ENCODE peak calls at places on chromosomes 11 and 22, in ten cellular contexts. One of them, this sample, is unnamed.

GRCh38 chr22:49307870-49308269 is 519.8 kb downstream of the BRD1 start:
- DNase-seq in NCI-H510A treated with DMSO at 0.1 percent for 48 hours: no peak
- DNase-seq in D341Med: peak
- DNase-seq in non-pigmented ciliary epithelial cell: no peak
- DNase-seq in adipocyte: no peak
- DNase-seq in stimulated activated CD4-positive, alpha-beta T cell treated with anti-CD3 and anti-CD28 coated beads, TNF-alpha, amount 100 ng/mL, for 1 hour: no peak
- DNase-seq in fibroblast of the conjunctiva: no peak
- DNase-seq in stimulated activated CD8-positive, alpha-beta memory T cell treated with anti-CD3 and anti-CD28 coated beads, Interleukin-2, amount 100 ng/mL, for 48 hours: no peak
- DNase-seq in GM06990: no peak
- DNase-seq in mesendoderm: no peak
- DNase-seq in this sample: no peak

GRCh38 chr11:2932850-2933251 is 3.6 kb upstream of the PHLDA2 start:
- DNase-seq in mesendoderm: no peak
- DNase-seq in GM06990: no peak
- DNase-seq in D341Med: no peak
- DNase-seq in adipocyte: no peak
- DNase-seq in fibroblast of the conjunctiva: no peak
- DNase-seq in stimulated activated CD8-positive, alpha-beta memory T cell treated with anti-CD3 and anti-CD28 coated beads, Interleukin-2, amount 100 ng/mL, for 48 hours: no peak
- DNase-seq in non-pigmented ciliary epithelial cell: no peak
- DNase-seq in stimulated activated CD4-positive, alpha-beta T cell treated with anti-CD3 and anti-CD28 coated beads, TNF-alpha, amount 100 ng/mL, for 1 hour: no peak
- DNase-seq in NCI-H510A treated with DMSO at 0.1 percent for 48 hours: no peak
- DNase-seq in this sample: no peak

GRCh38 chr22:50184004-50184461 is 1.7 kb upstream of the TRABD start:
- DNase-seq in stimulated activated CD8-positive, alpha-beta memory T cell treated with anti-CD3 and anti-CD28 coated beads, Interleukin-2, amount 100 ng/mL, for 48 hours: no peak
- DNase-seq in adipocyte: peak
- DNase-seq in mesendoderm: no peak
- DNase-seq in GM06990: peak
- DNase-seq in NCI-H510A treated with DMSO at 0.1 percent for 48 hours: no peak
- DNase-seq in non-pigmented ciliary epithelial cell: no peak
- DNase-seq in D341Med: no peak
- DNase-seq in fibroblast of the conjunctiva: peak
- DNase-seq in stimulated activated CD4-positive, alpha-beta T cell treated with anti-CD3 and anti-CD28 coated beads, TNF-alpha, amount 100 ng/mL, for 1 hour: no peak
- DNase-seq in this sample: no peak

GRCh38 chr11:46856605-46857339 is 10.7 kb upstream of the CKAP5 start:
- DNase-seq in D341Med: no peak
- DNase-seq in stimulated activated CD4-positive, alpha-beta T cell treated with anti-CD3 and anti-CD28 coated beads, TNF-alpha, amount 100 ng/mL, for 1 hour: no peak
- DNase-seq in stimulated activated CD8-positive, alpha-beta memory T cell treated with anti-CD3 and anti-CD28 coated beads, Interleukin-2, amount 100 ng/mL, for 48 hours: no peak
- DNase-seq in GM06990: no peak
- DNase-seq in mesendoderm: no peak
- DNase-seq in NCI-H510A treated with DMSO at 0.1 percent for 48 hours: no peak
- DNase-seq in non-pigmented ciliary epithelial cell: no peak
- DNase-seq in adipocyte: no peak
- DNase-seq in fibroblast of the conjunctiva: no peak
- DNase-seq in this sample: no peak

GRCh38 chr22:39240841-39241631 is 3.7 kb downstream of the PDGFB start:
- DNase-seq in non-pigmented ciliary epithelial cell: no peak
- DNase-seq in adipocyte: no peak
- DNase-seq in NCI-H510A treated with DMSO at 0.1 percent for 48 hours: peak
- DNase-seq in GM06990: no peak
- DNase-seq in stimulated activated CD4-positive, alpha-beta T cell treated with anti-CD3 and anti-CD28 coated beads, TNF-alpha, amount 100 ng/mL, for 1 hour: no peak
- DNase-seq in stimulated activated CD8-positive, alpha-beta memory T cell treated with anti-CD3 and anti-CD28 coated beads, Interleukin-2, amount 100 ng/mL, for 48 hours: no peak
- DNase-seq in fibroblast of the conjunctiva: no peak
- DNase-seq in mesendoderm: peak
- DNase-seq in D341Med: no peak
- DNase-seq in this sample: no peak

GRCh38 chr11:36447947-36448346 is 62.1 kb downstream of the TRAF6 start:
- DNase-seq in stimulated activated CD8-positive, alpha-beta memory T cell treated with anti-CD3 and anti-CD28 coated beads, Interleukin-2, amount 100 ng/mL, for 48 hours: no peak
- DNase-seq in stimulated activated CD4-positive, alpha-beta T cell treated with anti-CD3 and anti-CD28 coated beads, TNF-alpha, amount 100 ng/mL, for 1 hour: no peak
- DNase-seq in mesendoderm: no peak
- DNase-seq in NCI-H510A treated with DMSO at 0.1 percent for 48 hours: peak
- DNase-seq in adipocyte: no peak
- DNase-seq in fibroblast of the conjunctiva: no peak
- DNase-seq in GM06990: no peak
- DNase-seq in non-pigmented ciliary epithelial cell: no peak
- DNase-seq in D341Med: no peak
- DNase-seq in this sample: no peak

GRCh38 chr11:5684627-5685362 is at the start of gene TRIM5:
- DNase-seq in mesendoderm: peak
- DNase-seq in non-pigmented ciliary epithelial cell: peak
- DNase-seq in stimulated activated CD4-positive, alpha-beta T cell treated with anti-CD3 and anti-CD28 coated beads, TNF-alpha, amount 100 ng/mL, for 1 hour: peak
- DNase-seq in adipocyte: peak
- DNase-seq in D341Med: peak
- DNase-seq in NCI-H510A treated with DMSO at 0.1 percent for 48 hours: no peak
- DNase-seq in fibroblast of the conjunctiva: peak
- DNase-seq in GM06990: peak
- DNase-seq in stimulated activated CD8-positive, alpha-beta memory T cell treated with anti-CD3 and anti-CD28 coated beads, Interleukin-2, amount 100 ng/mL, for 48 hours: peak
- DNase-seq in this sample: peak

GRCh38 chr22:19545935-19546207 is 21.7 kb upstream of the CLDN5 start:
- DNase-seq in mesendoderm: no peak
- DNase-seq in stimulated activated CD8-positive, alpha-beta memory T cell treated with anti-CD3 and anti-CD28 coated beads, Interleukin-2, amount 100 ng/mL, for 48 hours: no peak
- DNase-seq in D341Med: no peak
- DNase-seq in fibroblast of the conjunctiva: no peak
- DNase-seq in adipocyte: no peak
- DNase-seq in GM06990: no peak
- DNase-seq in non-pigmented ciliary epithelial cell: no peak
- DNase-seq in NCI-H510A treated with DMSO at 0.1 percent for 48 hours: no peak
- DNase-seq in stimulated activated CD4-positive, alpha-beta T cell treated with anti-CD3 and anti-CD28 coated beads, TNF-alpha, amount 100 ng/mL, for 1 hour: no peak
- DNase-seq in this sample: no peak

GRCh38 chr11:13669544-13670488 is 1.3 kb downstream of the FAR1 start:
- DNase-seq in D341Med: peak
- DNase-seq in non-pigmented ciliary epithelial cell: no peak
- DNase-seq in mesendoderm: no peak
- DNase-seq in NCI-H510A treated with DMSO at 0.1 percent for 48 hours: no peak
- DNase-seq in stimulated activated CD4-positive, alpha-beta T cell treated with anti-CD3 and anti-CD28 coated beads, TNF-alpha, amount 100 ng/mL, for 1 hour: no peak
- DNase-seq in fibroblast of the conjunctiva: no peak
- DNase-seq in adipocyte: peak
- DNase-seq in GM06990: peak
- DNase-seq in stimulated activated CD8-positive, alpha-beta memory T cell treated with anti-CD3 and anti-CD28 coated beads, Interleukin-2, amount 100 ng/mL, for 48 hours: no peak
- DNase-seq in this sample: no peak

GRCh38 chr11:130103296-130103814 is 33.7 kb downstream of the APLP2 start:
- DNase-seq in mesendoderm: no peak
- DNase-seq in non-pigmented ciliary epithelial cell: peak
- DNase-seq in NCI-H510A treated with DMSO at 0.1 percent for 48 hours: no peak
- DNase-seq in D341Med: no peak
- DNase-seq in stimulated activated CD4-positive, alpha-beta T cell treated with anti-CD3 and anti-CD28 coated beads, TNF-alpha, amount 100 ng/mL, for 1 hour: no peak
- DNase-seq in adipocyte: peak
- DNase-seq in fibroblast of the conjunctiva: peak
- DNase-seq in stimulated activated CD8-positive, alpha-beta memory T cell treated with anti-CD3 and anti-CD28 coated beads, Interleukin-2, amount 100 ng/mL, for 48 hours: no peak
- DNase-seq in GM06990: no peak
- DNase-seq in this sample: peak

GRCh38 chr22:46525681-46526483 is 11.5 kb downstream of the CELSR1 start:
- DNase-seq in NCI-H510A treated with DMSO at 0.1 percent for 48 hours: no peak
- DNase-seq in mesendoderm: no peak
- DNase-seq in stimulated activated CD4-positive, alpha-beta T cell treated with anti-CD3 and anti-CD28 coated beads, TNF-alpha, amount 100 ng/mL, for 1 hour: no peak
- DNase-seq in stimulated activated CD8-positive, alpha-beta memory T cell treated with anti-CD3 and anti-CD28 coated beads, Interleukin-2, amount 100 ng/mL, for 48 hours: no peak
- DNase-seq in adipocyte: no peak
- DNase-seq in GM06990: no peak
- DNase-seq in non-pigmented ciliary epithelial cell: no peak
- DNase-seq in D341Med: no peak
- DNase-seq in fibroblast of the conjunctiva: no peak
- DNase-seq in this sample: no peak

This sample was measured in AG04449.